ENCODE peak calls at places on chromosome 20, in ten cellular contexts. R is IMR-90; V is astrocyte of the spinal cord; M is left lung; J is fibroblast of pulmonary artery; H is GM12865; N is sigmoid colon; C is adrenal gland; K is CD8-positive, alpha-beta T cell; A is dorsolateral prefrontal cortex. O is an unnamed sample.

GRCh38 chr20:2302369-2302768 is 6.6 kb downstream of the TGM3 start:
- DNase-seq in R (no peak), V (no peak), M (no peak), J (no peak), H (no peak), N (no peak), C (no peak), K (no peak), A (no peak), O (no peak)

GRCh38 chr20:18571009-18571408 is 3.8 kb downstream of the SMIM26 start:
- DNase-seq in R (no peak), V (no peak), M (no peak), J (no peak), H (no peak), N (no peak), C (no peak), K (no peak), A (no peak), O (no peak)

GRCh38 chr20:36207602-36208001 is 28.7 kb upstream of the AAR2 start:
- DNase-seq in R (no peak), V (no peak), M (no peak), J (no peak), H (no peak), N (no peak), C (no peak), K (no peak), A (no peak), O (no peak)

GRCh38 chr20:14829897-14830296 is 492.5 kb upstream of the FLRT3 start:
- DNase-seq in R (no peak), V (no peak), M (no peak), J (no peak), H (peak; percentile 73), N (no peak), C (no peak), K (no peak), A (no peak), O (no peak)

GRCh38 chr20:49115565-49115964 is 69.5 kb downstream of the CSE1L start:
- DNase-seq in R (peak; percentile 72), V (peak; percentile 37), M (no peak), J (peak; percentile 50), H (no peak), N (no peak), C (no peak), K (no peak), A (no peak), O (peak; percentile 5)

GRCh38 chr20:42123981-42124473 is 505.9 kb upstream of the CHD6 start:
- DNase-seq in R (no peak), V (no peak), M (no peak), J (no peak), H (no peak), N (no peak), C (no peak), K (no peak), A (no peak), O (no peak)

GRCh38 chr20:9981834-9982233 is 53.0 kb upstream of the ANKEF1 start:
- DNase-seq in R (no peak), V (no peak), M (no peak), J (peak; percentile 16), H (no peak), N (no peak), C (no peak), K (no peak), A (no peak), O (no peak)

GRCh38 chr20:11218035-11218680 is 544.4 kb upstream of the JAG1 start:
- DNase-seq in R (no peak), V (no peak), M (no peak), J (no peak), H (no peak), N (no peak), C (no peak), K (no peak), A (no peak), O (no peak)

GRCh38 chr20:40584128-40584819 is 104.8 kb downstream of the MAFB start:
- DNase-seq in R (no peak), V (no peak), M (no peak), J (no peak), H (no peak), N (no peak), C (no peak), K (no peak), A (no peak), O (no peak)

GRCh38 chr20:32470025-32470861 is 112.1 kb downstream of the ASXL1 start:
- DNase-seq in R (peak; percentile 70), V (peak; percentile 88), M (no peak), J (peak; percentile 87), H (peak; percentile 70), N (no peak), C (peak; percentile 73), K (no peak), A (no peak), O (peak; percentile 33)

GRCh38 chr20:41003143-41003932 is 25.3 kb upstream of the TOP1 start:
- DNase-seq in R (peak; percentile 99), V (peak; percentile 99), M (peak; percentile 87), J (peak; percentile 97), H (no peak), N (peak; percentile 94), C (peak; percentile 63), K (peak; percentile 77), A (no peak), O (peak; percentile 96)

GRCh38 chr20:60053125-60053812 is 95.0 kb downstream of the CDH26 start:
- DNase-seq in R (no peak), V (no peak), M (no peak), J (no peak), H (no peak), N (no peak), C (no peak), K (no peak), A (no peak), O (no peak)

GRCh38 chr20:56166781-56167465 is 81.6 kb upstream of the MC3R start:
- DNase-seq in R (no peak), V (no peak), M (no peak), J (no peak), H (no peak), N (no peak), C (no peak), K (no peak), A (no peak), O (no peak)

GRCh38 chr20:56175884-56176283 is 72.6 kb upstream of the MC3R start:
- DNase-seq in R (no peak), V (no peak), M (no peak), J (no peak), H (no peak), N (no peak), C (no peak), K (no peak), A (no peak), O (no peak)

GRCh38 chr20:56174416-56174815 is 74.1 kb upstream of the MC3R start:
- DNase-seq in R (no peak), V (no peak), M (no peak), J (no peak), H (no peak), N (no peak), C (no peak), K (no peak), A (no peak), O (no peak)

DNA sequence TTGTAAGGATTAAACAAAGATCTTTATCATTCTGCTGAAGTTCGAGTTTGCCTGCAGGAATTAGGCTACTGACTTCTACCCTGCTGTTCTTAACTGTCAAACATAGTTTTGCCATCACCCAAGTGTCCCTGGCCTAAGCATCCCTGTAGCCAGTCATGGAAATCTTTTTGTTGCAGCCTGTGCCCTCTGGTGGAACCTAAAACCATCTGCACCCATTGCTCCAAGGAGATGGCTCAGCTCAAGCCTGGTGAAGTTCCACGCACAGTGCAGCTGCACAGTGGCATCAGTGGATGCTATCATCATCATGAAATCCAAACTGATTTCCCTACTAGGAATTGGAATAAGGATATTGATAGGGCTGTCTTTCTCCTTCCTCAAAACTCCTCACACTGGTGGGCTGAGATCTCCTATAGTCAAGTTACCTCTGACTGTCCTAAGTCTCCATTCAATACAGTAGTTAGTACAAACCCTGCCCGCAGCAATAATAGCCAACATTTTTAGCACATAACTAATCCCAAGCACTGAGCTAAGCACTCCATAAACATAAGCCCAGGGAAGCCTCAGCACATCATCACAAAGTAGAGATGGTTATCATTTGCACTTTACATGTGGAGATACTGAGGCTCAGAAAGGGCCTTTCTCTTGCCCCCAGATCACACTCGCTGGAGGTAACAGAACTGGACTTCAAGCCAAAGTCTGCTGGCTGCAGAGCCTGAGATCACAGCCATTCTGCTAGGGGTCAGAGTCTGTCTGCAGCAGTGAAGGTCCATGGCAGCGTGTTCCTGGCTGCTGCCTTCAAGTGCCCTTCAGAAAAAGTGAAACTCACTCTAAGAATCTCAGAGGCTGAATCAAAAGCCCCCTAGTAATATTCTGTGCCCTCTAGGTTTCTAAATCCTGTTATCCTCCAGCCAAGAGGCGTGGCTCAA is 77.2 kb upstream of the MC3R start:
- DNase-seq in R (no peak), V (no peak), M (no peak), J (no peak), H (no peak), N (no peak), C (peak; percentile 23), K (no peak), A (no peak), O (no peak)
- TF ChIP-seq CTCF in R (no peak), V (peak; percentile 10), M (no peak), J (no peak), H (no peak), N (peak; percentile 7), C (peak; percentile 61), K (no peak), A (peak; percentile 62), O (no peak)

GRCh38 chr20:19758888-19759331 is 852 bp downstream of the RIN2 start:
- DNase-seq in R (no peak), V (peak; percentile 61), M (peak; percentile 71), J (peak; percentile 60), H (no peak), N (peak; percentile 83), C (peak; percentile 42), K (no peak), A (no peak), O (peak; percentile 50)
- H3K4me3 ChIP-seq in R (peak overlapping the region; percentile 72), V (peak overlapping the region; percentile 86), M (peak overlapping the region; percentile 66), J (peak overlapping the region; percentile 86), H (no peak overlapping the region), N (peak overlapping the region; percentile 75), C (no peak overlapping the region), K (no peak overlapping the region), A (peak overlapping the region; percentile 81), O (peak overlapping the region; percentile 92)

GRCh38 chr20:23217023-23217422 is 130.9 kb upstream of the CD93 start:
- DNase-seq in R (no peak), V (no peak), M (no peak), J (no peak), H (no peak), N (no peak), C (no peak), K (no peak), A (no peak), O (no peak)
- TF ChIP-seq CTCF in R (no peak), V (no peak), M (no peak), J (no peak), H (no peak), N (no peak), C (no peak), K (no peak), A (no peak), O (no peak)

DNA sequence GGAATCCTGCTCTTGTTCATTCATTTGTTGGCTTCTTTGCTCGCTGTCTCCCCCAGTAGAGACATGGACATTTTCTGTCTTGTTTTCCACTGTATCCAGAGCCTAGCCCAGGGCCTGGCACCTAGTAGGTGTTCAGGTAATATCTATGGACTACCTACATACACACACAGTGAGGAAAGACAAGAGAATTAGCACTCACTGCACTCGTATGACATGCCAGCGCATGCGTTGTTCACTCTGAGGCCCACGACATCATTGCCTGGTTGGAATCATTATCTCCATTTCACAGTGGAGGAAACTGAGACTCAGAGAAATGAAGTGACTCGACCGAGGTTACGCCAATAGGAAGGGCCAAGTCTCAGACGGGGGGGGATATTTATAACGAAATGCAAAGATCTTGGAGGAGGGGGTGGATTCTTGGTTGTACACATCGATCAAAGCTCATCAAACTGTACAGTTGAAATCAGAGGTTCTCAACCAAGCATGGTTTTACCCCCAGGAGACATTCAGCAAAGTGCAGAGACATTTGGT is 140.1 kb upstream of the PTPN1 start:
- DNase-seq in R (no peak), V (no peak), M (no peak), J (no peak), H (no peak), N (no peak), C (no peak), K (no peak), A (no peak), O (no peak)
- H3K4me3 ChIP-seq in R (no peak overlapping the region), V (no peak overlapping the region), M (no peak overlapping the region), J (no peak overlapping the region), H (no peak overlapping the region), N (no peak overlapping the region), C (no peak overlapping the region), K (no peak overlapping the region), A (no peak overlapping the region), O (no peak overlapping the region)